ENCODE peak calls at places on chromosomes 6 and 20, in six cellular contexts. K, O, C, H, P and B are unnamed samples.

GRCh38 chr6:45619994-45620471 is 242.3 kb upstream of the SUPT3H start:
- DNase-seq in K (no peak), O (no peak), C (no peak), H (peak), P (no peak), B (no peak)

GRCh38 chr20:57867181-57867803 is 157.5 kb upstream of the PMEPA1 start:
- DNase-seq in K (no peak), O (no peak), C (no peak), H (no peak), P (no peak), B (no peak)

GRCh38 chr20:53883098-53883762 is 187.2 kb downstream of the BCAS1 start:
- DNase-seq in K (no peak), O (peak), C (no peak), H (peak), P (no peak), B (no peak)

GRCh38 chr20:57386762-57387161 is 4.4 kb upstream of the RBM38 start:
- DNase-seq in K (no peak), O (no peak), C (no peak), H (no peak), P (no peak), B (no peak)

GRCh38 chr6:1029196-1029595 is 282.7 kb upstream of the FOXQ1 start:
- DNase-seq in K (no peak), O (peak), C (no peak), H (no peak), P (no peak), B (peak)

GRCh38 chr6:42451146-42451594 is 556 bp downstream of the TRERF1 start:
- DNase-seq in K (no peak), O (no peak), C (no peak), H (no peak), P (no peak), B (no peak)

GRCh38 chr6:148465654-148466053 is 123.0 kb downstream of the SASH1 start:
- DNase-seq in K (no peak), O (no peak), C (no peak), H (no peak), P (no peak), B (no peak)

GRCh38 chr6:105459049-105459448 is 56.2 kb upstream of the PREP start:
- DNase-seq in K (no peak), O (no peak), C (no peak), H (no peak), P (no peak), B (no peak)

GRCh38 chr20:40893610-40894242 is 134.9 kb upstream of the TOP1 start:
- DNase-seq in K (no peak), O (no peak), C (no peak), H (no peak), P (no peak), B (no peak)

GRCh38 chr6:162907876-162908481 is 180.2 kb downstream of the PACRG start:
- DNase-seq in K (no peak), O (no peak), C (no peak), H (peak), P (no peak), B (peak)

GRCh38 chr6:106748547-106749207 is 119.3 kb downstream of the QRSL1 start:
- DNase-seq in K (no peak), O (no peak), C (no peak), H (no peak), P (no peak), B (no peak)

GRCh38 chr6:131534654-131534956 is 38.4 kb upstream of the ARG1 start:
- DNase-seq in K (no peak), O (no peak), C (no peak), H (no peak), P (no peak), B (no peak)

GRCh38 chr20:39605908-39606307 is 643.8 kb downstream of the DHX35 start:
- DNase-seq in K (no peak), O (no peak), C (no peak), H (peak), P (no peak), B (no peak)

GRCh38 chr6:69848552-69848951 is 17.8 kb upstream of the COL19A1 start:
- DNase-seq in K (no peak), O (no peak), C (no peak), H (no peak), P (no peak), B (no peak)

GRCh38 chr20:53889411-53890148 is 180.8 kb downstream of the BCAS1 start:
- DNase-seq in K (no peak), O (no peak), C (no peak), H (no peak), P (no peak), B (no peak)

GRCh38 chr6:4185419-4185818 is 50.0 kb upstream of the ECI2 start:
- DNase-seq in K (no peak), O (no peak), C (no peak), H (peak), P (no peak), B (no peak)

GRCh38 chr6:84825461-84825860 is 61.1 kb upstream of the TBX18 start:
- DNase-seq in K (no peak), O (no peak), C (no peak), H (peak), P (no peak), B (peak)

GRCh38 chr6:22928775-22929174 is 359.4 kb downstream of the HDGFL1 start:
- DNase-seq in K (no peak), O (no peak), C (no peak), H (no peak), P (no peak), B (no peak)

GRCh38 chr20:50585678-50586077 is 75.5 kb downstream of the PTPN1 start:
- DNase-seq in K (no peak), O (no peak), C (no peak), H (no peak), P (no peak), B (no peak)

GRCh38 chr6:156513504-156513903 is 263.7 kb upstream of the ARID1B start:
- DNase-seq in K (no peak), O (no peak), C (no peak), H (no peak), P (no peak), B (no peak)

GRCh38 chr6:98310408-98310807 is 524.0 kb upstream of the POU3F2 start:
- DNase-seq in K (no peak), O (no peak), C (no peak), H (no peak), P (no peak), B (no peak)

GRCh38 chr20:8523684-8524083 is 391.6 kb downstream of the PLCB1 start:
- DNase-seq in K (no peak), O (no peak), C (no peak), H (no peak), P (no peak), B (no peak)

GRCh38 chr6:80009531-80009930 is 5.1 kb downstream of the TTK start:
- DNase-seq in K (no peak), O (no peak), C (no peak), H (no peak), P (no peak), B (no peak)

GRCh38 chr6:134007077-134007476 is 45.3 kb downstream of the SLC2A12 start:
- DNase-seq in K (no peak), O (no peak), C (no peak), H (no peak), P (peak), B (no peak)

GRCh38 chr20:40343390-40343789 is 345.6 kb downstream of the MAFB start:
- DNase-seq in K (no peak), O (no peak), C (no peak), H (no peak), P (no peak), B (no peak)

GRCh38 chr6:30884521-30885480 is 482 bp downstream of the DDR1 start:
- DNase-seq in K (peak), O (no peak), C (no peak), H (no peak), P (peak), B (no peak)

GRCh38 chr20:53413188-53413631 is 180.4 kb downstream of the ZNF217 start:
- DNase-seq in K (peak), O (no peak), C (no peak), H (no peak), P (peak), B (no peak)

GRCh38 chr20:46430921-46431712 is 24.7 kb upstream of the ELMO2 start:
- DNase-seq in K (no peak), O (no peak), C (no peak), H (no peak), P (no peak), B (no peak)

GRCh38 chr6:71252407-71252806 is 36.2 kb upstream of the OGFRL1 start:
- DNase-seq in K (no peak), O (no peak), C (no peak), H (no peak), P (no peak), B (no peak)

GRCh38 chr6:33921745-33922144 is 117.9 kb upstream of the MLN start:
- DNase-seq in K (no peak), O (no peak), C (no peak), H (no peak), P (no peak), B (no peak)

GRCh38 chr6:68427630-68428029 is 207.5 kb upstream of the ADGRB3 start:
- DNase-seq in K (no peak), O (peak), C (no peak), H (peak), P (no peak), B (no peak)

GRCh38 chr6:44062771-44063560 is 64.3 kb downstream of the MRPL14 start:
- DNase-seq in K (no peak), O (no peak), C (no peak), H (peak), P (no peak), B (no peak)

GRCh38 chr6:83536034-83536646 is 23.8 kb downstream of the PRSS35 start:
- DNase-seq in K (no peak), O (no peak), C (no peak), H (peak), P (peak), B (peak)

GRCh38 chr6:52662031-52662430 is 8.9 kb upstream of the TMEM14A start:
- DNase-seq in K (no peak), O (no peak), C (no peak), H (no peak), P (no peak), B (no peak)

GRCh38 chr6:52664185-52664990 is 6.5 kb upstream of the TMEM14A start:
- DNase-seq in K (peak), O (peak), C (peak), H (peak), P (peak), B (peak)

GRCh38 chr6:52663120-52663934 is 7.6 kb upstream of the TMEM14A start:
- DNase-seq in K (no peak), O (no peak), C (peak), H (peak), P (peak), B (peak)

GRCh38 chr6:52664991-52665686 is 5.8 kb upstream of the TMEM14A start:
- DNase-seq in K (no peak), O (no peak), C (no peak), H (peak), P (no peak), B (no peak)

DNA sequence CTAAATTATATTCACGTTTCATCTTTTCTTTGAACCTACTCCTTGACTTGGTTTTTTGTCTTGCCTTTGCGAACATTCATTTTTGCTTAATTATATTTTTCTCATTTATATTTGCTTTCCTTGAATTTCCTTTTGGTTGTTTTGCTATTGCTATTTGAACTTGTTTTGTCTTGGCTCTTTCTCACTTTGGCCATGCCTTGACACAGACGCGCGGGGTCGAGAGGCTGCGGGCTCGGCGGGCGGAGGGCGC is 7.1 kb upstream of the TMEM14A start:
- DNase-seq in K (no peak), O (no peak), C (no peak), H (no peak), P (no peak), B (no peak)
- TF ChIP-seq CTCF in K (peak), O (no peak), C (no peak), H (no peak), P (no peak), B (no peak)

DNA sequence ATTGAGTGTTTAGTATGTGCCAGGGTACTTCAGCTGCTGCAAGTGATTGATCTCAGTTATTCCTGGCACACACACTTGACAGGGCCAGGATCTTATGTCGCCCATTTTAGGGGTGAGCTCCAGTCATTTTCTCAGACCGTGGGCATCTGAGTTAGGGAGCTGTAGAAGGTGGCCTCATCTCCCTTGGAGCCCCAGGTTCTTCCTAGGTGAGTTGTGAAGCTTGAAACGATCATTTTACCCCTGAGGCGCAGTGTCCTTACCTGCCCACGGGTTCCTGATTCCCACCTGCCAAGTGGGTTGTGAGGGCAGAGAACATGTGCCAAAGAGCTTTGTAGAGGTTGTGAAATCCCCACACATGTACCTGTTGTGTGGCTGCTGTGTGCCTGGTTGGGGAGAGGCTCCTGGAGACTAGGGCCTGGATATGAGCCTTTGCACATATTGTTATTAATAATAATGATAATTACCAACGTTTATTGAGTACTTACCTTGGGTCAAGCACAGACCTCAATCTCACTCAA is 465 bp upstream of the KCNS1 start:
- DNase-seq in K (no peak), O (no peak), C (no peak), H (no peak), P (no peak), B (no peak)
- H3K4me3 ChIP-seq in K (no peak), O (no peak), C (no peak), H (no peak), P (no peak), B (no peak)

DNA sequence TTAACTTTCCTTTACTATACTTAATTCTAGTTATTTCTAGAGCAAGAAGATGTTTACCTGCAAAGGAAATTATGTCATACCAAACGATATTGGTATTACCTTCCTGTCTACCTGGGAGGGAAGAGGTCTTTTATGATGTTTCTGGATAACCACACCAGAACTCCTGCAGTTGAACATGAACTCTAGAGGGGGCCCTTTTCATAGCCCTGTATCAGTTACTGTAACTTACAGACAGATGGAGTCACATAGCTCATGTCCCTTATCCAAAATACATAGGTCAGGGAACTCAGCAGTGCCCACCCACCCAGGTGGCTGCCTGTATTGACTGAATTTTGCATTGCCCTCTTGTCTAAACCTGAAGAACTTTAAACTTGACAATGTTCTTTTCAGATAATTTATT is 35.1 kb upstream of the MYL9 start:
- DNase-seq in K (no peak), O (no peak), C (no peak), H (no peak), P (no peak), B (no peak)
- TF ChIP-seq CTCF in K (peak), O (peak), C (peak), H (peak), P (no peak), B (peak)

DNA sequence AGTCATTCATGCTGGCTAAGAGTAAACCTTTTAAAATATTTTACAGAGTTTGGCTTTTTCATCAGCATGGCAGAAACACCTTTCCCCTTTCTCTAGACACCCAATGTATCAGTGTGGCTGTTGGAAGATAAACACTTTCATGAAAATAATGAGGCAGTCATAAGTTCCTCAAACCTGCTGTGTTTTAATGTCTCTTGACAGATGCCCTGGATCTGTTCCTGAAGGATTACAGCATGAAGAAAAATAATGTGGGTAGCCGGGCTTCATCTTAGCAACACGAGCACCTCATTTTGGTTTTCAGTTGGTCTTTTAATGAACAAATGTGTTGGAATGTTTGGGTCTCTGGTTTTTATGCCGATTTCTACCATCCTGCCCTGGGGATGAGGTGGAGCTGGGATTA is 45.5 kb upstream of the UNC93A start:
- DNase-seq in K (no peak), O (no peak), C (no peak), H (no peak), P (no peak), B (no peak)
- H3K4me3 ChIP-seq in K (no peak), O (no peak), C (no peak), H (no peak), P (no peak), B (no peak)

GRCh38 chr20:59050437-59050836 is 7.9 kb upstream of the PRELID3B start:
- DNase-seq in K (no peak), O (no peak), C (no peak), H (no peak), P (no peak), B (no peak)

GRCh38 chr20:59051666-59052065 is 9.1 kb upstream of the PRELID3B start:
- DNase-seq in K (no peak), O (no peak), C (no peak), H (no peak), P (no peak), B (no peak)

GRCh38 chr20:59055302-59055701 is 12.7 kb upstream of the PRELID3B start:
- DNase-seq in K (no peak), O (no peak), C (no peak), H (peak), P (no peak), B (no peak)
- TF ChIP-seq CTCF in K (peak), O (peak), C (peak), H (peak), P (peak), B (peak)

GRCh38 chr6:170292111-170292777 is 1.4 kb upstream of the DLL1 start:
- DNase-seq in K (no peak), O (no peak), C (no peak), H (no peak), P (no peak), B (no peak)
- H3K4me3 ChIP-seq in K (peak), O (no peak), C (no peak), H (no peak), P (no peak), B (no peak)

GRCh38 chr6:26484161-26484560 is 15.9 kb upstream of the BTN1A1 start:
- DNase-seq in K (no peak), O (no peak), C (no peak), H (no peak), P (no peak), B (no peak)
- TF ChIP-seq CTCF in K (no peak), O (no peak), C (no peak), H (no peak), P (no peak), B (no peak)

GRCh38 chr20:63295846-63296245 is 2.9 kb downstream of the COL20A1 start:
- DNase-seq in K (no peak), O (no peak), C (no peak), H (no peak), P (no peak), B (no peak)

GRCh38 chr20:63297796-63298572 is 5.0 kb downstream of the COL20A1 start:
- DNase-seq in K (no peak), O (no peak), C (no peak), H (no peak), P (no peak), B (no peak)

GRCh38 chr20:63297371-63297781 is 4.4 kb downstream of the COL20A1 start:
- DNase-seq in K (no peak), O (no peak), C (no peak), H (no peak), P (no peak), B (no peak)

GRCh38 chr20:63295422-63295821 is 2.4 kb downstream of the COL20A1 start:
- DNase-seq in K (peak), O (no peak), C (no peak), H (no peak), P (no peak), B (no peak)

DNA sequence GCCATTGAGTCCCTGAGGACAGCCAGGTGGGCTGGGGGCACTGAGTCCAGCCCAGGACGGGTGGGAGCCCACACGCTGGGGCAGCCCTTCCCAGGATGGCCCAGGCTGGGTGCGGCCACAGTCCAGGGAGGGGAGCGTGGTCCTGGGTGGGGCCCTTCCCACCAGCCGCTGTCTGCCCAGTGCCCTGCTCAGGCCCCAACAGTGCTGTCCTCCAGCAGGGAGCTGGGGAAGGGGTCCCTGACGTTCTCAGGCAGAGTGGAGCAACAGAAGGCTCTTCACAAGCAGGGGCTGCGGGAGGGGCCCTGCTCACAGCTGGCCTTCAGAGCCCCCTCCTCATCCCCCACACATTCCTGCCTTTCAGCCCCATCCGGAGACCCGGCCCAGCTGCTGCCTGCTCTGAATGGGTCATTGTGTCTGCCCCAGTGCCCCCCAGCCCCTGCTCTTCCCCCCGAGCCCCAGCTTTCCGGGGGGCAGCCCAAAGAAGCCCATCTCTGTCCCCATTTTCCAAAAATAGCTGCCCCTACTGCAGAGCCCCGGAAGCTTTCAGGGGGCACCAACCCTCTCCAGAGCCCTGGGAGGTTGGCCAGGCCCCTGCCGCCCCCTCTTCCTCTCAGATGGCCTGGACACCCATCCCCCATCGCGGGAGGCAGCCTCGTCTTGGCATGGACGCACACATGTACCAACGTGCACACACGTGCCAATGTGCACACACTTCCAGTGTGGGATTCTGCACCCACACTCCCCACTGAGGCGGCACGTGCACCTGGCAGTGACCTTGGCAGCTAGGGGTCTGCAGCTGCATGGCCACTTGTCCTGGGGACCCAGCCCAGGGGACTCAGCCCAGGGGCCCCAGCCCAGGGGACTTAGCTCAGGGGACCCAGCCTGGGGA is 3.7 kb downstream of the COL20A1 start:
- DNase-seq in K (no peak), O (no peak), C (no peak), H (no peak), P (no peak), B (no peak)
- H3K4me3 ChIP-seq in K (no peak), O (no peak), C (no peak), H (no peak), P (no peak), B (no peak)

GRCh38 chr6:137740347-137740746 is 126.7 kb upstream of the TNFAIP3 start:
- DNase-seq in K (no peak), O (no peak), C (no peak), H (peak), P (no peak), B (no peak)

GRCh38 chr6:137738931-137739504 is 128.0 kb upstream of the TNFAIP3 start:
- DNase-seq in K (no peak), O (no peak), C (no peak), H (no peak), P (no peak), B (no peak)

GRCh38 chr6:137739544-137739943 is 127.5 kb upstream of the TNFAIP3 start:
- DNase-seq in K (no peak), O (no peak), C (no peak), H (no peak), P (no peak), B (no peak)

GRCh38 chr6:137743493-137743892 is 123.6 kb upstream of the TNFAIP3 start:
- DNase-seq in K (no peak), O (no peak), C (no peak), H (no peak), P (no peak), B (no peak)

GRCh38 chr6:137740967-137741761 is 125.9 kb upstream of the TNFAIP3 start:
- DNase-seq in K (no peak), O (no peak), C (no peak), H (no peak), P (no peak), B (no peak)
- TF ChIP-seq CTCF in K (no peak), O (no peak), C (no peak), H (no peak), P (no peak), B (no peak)